ENCODE peak calls at places on chromosomes 6 and 20, in seven cellular contexts. L, E, G, D, H, P and A are unnamed samples.

GRCh38 chr20:20498081-20498861 is 130.4 kb downstream of the INSM1 start:
- DNase-seq in H (no peak), D (peak), P (no peak), E (no peak), L (no peak), G (peak), A (no peak)

GRCh38 chr6:1825926-1826325 is 216.2 kb downstream of the FOXC1 start:
- DNase-seq in H (no peak), D (no peak), G (no peak), L (no peak), P (no peak), E (no peak), A (no peak)

GRCh38 chr6:4636881-4637224 is 139.4 kb upstream of the CDYL start:
- DNase-seq in P (no peak), G (no peak), L (no peak), D (no peak), E (no peak), H (no peak), A (no peak)

GRCh38 chr6:168404560-168404959 is 36.4 kb upstream of the SMOC2 start:
- DNase-seq in G (no peak), D (no peak), L (no peak), H (no peak), E (no peak), P (no peak), A (no peak)

GRCh38 chr6:15551798-15552197 is 111.0 kb downstream of the DTNBP1 start:
- DNase-seq in E (no peak), H (no peak), G (peak), P (no peak), L (peak), D (no peak), A (no peak)

GRCh38 chr20:57433658-57434389 is 42.6 kb downstream of the RBM38 start:
- DNase-seq in D (no peak), G (no peak), P (no peak), H (no peak), E (no peak), L (no peak), A (no peak)

GRCh38 chr6:135789375-135789774 is 62.1 kb upstream of the PDE7B start:
- DNase-seq in H (no peak), D (no peak), G (no peak), P (no peak), E (no peak), L (no peak), A (no peak)

GRCh38 chr6:55433446-55434130 is 106.3 kb downstream of the GFRAL start:
- DNase-seq in G (no peak), P (no peak), D (peak), H (no peak), L (no peak), E (no peak), A (peak)

GRCh38 chr6:158481612-158482473 is 78.0 kb upstream of the TMEM181 start:
- DNase-seq in P (no peak), H (no peak), G (peak), E (peak), L (peak), D (peak), A (no peak)

GRCh38 chr6:124741341-124741740 is 220.9 kb upstream of the RNF217 start:
- DNase-seq in H (no peak), L (no peak), E (no peak), D (no peak), P (no peak), G (no peak), A (no peak)

GRCh38 chr20:24943196-24943595 is 5.9 kb upstream of the CST7 start:
- DNase-seq in D (no peak), P (no peak), L (no peak), H (no peak), E (no peak), G (no peak), A (no peak)

GRCh38 chr6:13810688-13811446 is 3.5 kb downstream of the MCUR1 start:
- DNase-seq in E (peak), H (no peak), L (no peak), G (no peak), P (no peak), D (no peak), A (peak)

GRCh38 chr6:45721665-45722064 is 294.0 kb downstream of the CLIC5 start:
- DNase-seq in E (no peak), G (no peak), L (no peak), P (no peak), H (no peak), D (no peak), A (no peak)

GRCh38 chr6:73085362-73085975 is 139.8 kb downstream of the KHDC1L start:
- DNase-seq in G (peak), L (peak), D (no peak), P (no peak), E (no peak), H (no peak), A (no peak)

GRCh38 chr6:169921853-169922779 is 170.7 kb downstream of the ERMARD start:
- DNase-seq in G (no peak), P (no peak), D (no peak), E (peak), L (no peak), H (no peak), A (no peak)

GRCh38 chr20:3307078-3307477 is 68.1 kb upstream of the SLC4A11 start:
- DNase-seq in H (peak), G (no peak), L (no peak), D (no peak), P (no peak), E (no peak), A (no peak)

GRCh38 chr6:119348308-119349040 is 1.1 kb downstream of the MAN1A1 start:
- DNase-seq in E (peak), L (peak), D (no peak), P (peak), H (peak), G (no peak), A (no peak)

GRCh38 chr20:24683676-24684075 is 214.2 kb downstream of the SYNDIG1 start:
- DNase-seq in P (no peak), H (peak), L (no peak), G (no peak), E (no peak), D (no peak), A (no peak)

GRCh38 chr6:2021713-2022125 is 223.7 kb downstream of the GMDS start:
- DNase-seq in L (no peak), P (peak), E (peak), G (peak), H (peak), D (peak), A (peak)

GRCh38 chr6:79277109-79277508 is 42.6 kb upstream of the HMGN3 start:
- DNase-seq in L (no peak), E (peak), H (no peak), G (no peak), P (no peak), D (peak), A (no peak)

GRCh38 chr20:50958733-50959542 is at the start of gene MOCS3:
- DNase-seq in D (peak), G (peak), L (peak), P (peak), E (peak), H (peak), A (peak)

GRCh38 chr6:126905917-126906316 is 212.6 kb upstream of the RSPO3 start:
- DNase-seq in G (no peak), E (no peak), H (no peak), D (no peak), L (no peak), P (no peak), A (no peak)

GRCh38 chr6:144351741-144352140 is 66.6 kb downstream of the UTRN start:
- DNase-seq in L (no peak), E (no peak), G (no peak), D (no peak), H (no peak), P (no peak), A (no peak)

GRCh38 chr6:93624408-93624807 is 205.0 kb upstream of the EPHA7 start:
- DNase-seq in E (no peak), H (no peak), L (no peak), G (no peak), D (no peak), P (no peak), A (no peak)

GRCh38 chr6:21593412-21593926 is at the start of gene SOX4:
- DNase-seq in P (peak), E (peak), G (peak), L (peak), D (peak), H (peak), A (peak)

GRCh38 chr6:142846883-142847287 is 98.1 kb downstream of the HIVEP2 start:
- DNase-seq in P (no peak), G (peak), E (peak), L (peak), D (peak), H (peak), A (peak)

GRCh38 chr6:17562636-17563035 is 37.5 kb upstream of the FAM8A1 start:
- DNase-seq in D (no peak), L (no peak), H (no peak), P (no peak), G (no peak), E (no peak), A (no peak)

GRCh38 chr6:157983439-157984119 is 1.9 kb downstream of the SYNJ2 start:
- DNase-seq in E (no peak), P (no peak), D (peak), G (no peak), L (no peak), H (peak), A (no peak)

GRCh38 chr6:71228461-71229041 is 60.1 kb upstream of the OGFRL1 start:
- DNase-seq in D (no peak), G (no peak), P (no peak), H (no peak), L (no peak), E (no peak), A (no peak)

GRCh38 chr6:33746036-33746600 is 587 bp downstream of the IP6K3 start:
- DNase-seq in L (no peak), G (no peak), P (no peak), H (peak), E (peak), D (peak), A (no peak)

GRCh38 chr20:59074456-59074855 is 31.9 kb upstream of the PRELID3B start:
- DNase-seq in H (no peak), P (no peak), D (peak), G (no peak), L (peak), E (no peak), A (no peak)

GRCh38 chr6:7108964-7109836 is 1.4 kb downstream of the RREB1 start:
- DNase-seq in L (peak), G (peak), E (peak), H (peak), P (peak), D (peak), A (no peak)

GRCh38 chr20:2387180-2387577 is 6.5 kb downstream of the TGM6 start:
- DNase-seq in H (no peak), E (no peak), L (peak), G (no peak), P (peak), D (peak), A (no peak)

GRCh38 chr6:142223938-142224337 is 76.9 kb downstream of the VTA1 start:
- DNase-seq in H (no peak), E (no peak), L (no peak), P (no peak), D (no peak), G (no peak), A (no peak)

GRCh38 chr6:34990971-34991560 is 102.0 kb downstream of the ANKS1A start:
- DNase-seq in P (no peak), D (peak), E (peak), G (no peak), H (no peak), L (no peak), A (no peak)

GRCh38 chr20:20501128-20501527 is 133.2 kb downstream of the INSM1 start:
- DNase-seq in H (no peak), P (no peak), E (no peak), D (no peak), G (no peak), L (no peak), A (no peak)

GRCh38 chr6:1244941-1245340 is 67.0 kb upstream of the FOXQ1 start:
- DNase-seq in H (no peak), L (no peak), D (no peak), P (no peak), G (no peak), E (no peak), A (no peak)

GRCh38 chr6:99183066-99183465 is 166.4 kb downstream of the FAXC start:
- DNase-seq in H (no peak), G (no peak), D (no peak), P (no peak), E (no peak), L (no peak), A (no peak)

GRCh38 chr6:20801595-20801994 is 267.3 kb downstream of the CDKAL1 start:
- DNase-seq in H (no peak), D (no peak), G (no peak), E (no peak), P (no peak), L (no peak), A (no peak)

DNA sequence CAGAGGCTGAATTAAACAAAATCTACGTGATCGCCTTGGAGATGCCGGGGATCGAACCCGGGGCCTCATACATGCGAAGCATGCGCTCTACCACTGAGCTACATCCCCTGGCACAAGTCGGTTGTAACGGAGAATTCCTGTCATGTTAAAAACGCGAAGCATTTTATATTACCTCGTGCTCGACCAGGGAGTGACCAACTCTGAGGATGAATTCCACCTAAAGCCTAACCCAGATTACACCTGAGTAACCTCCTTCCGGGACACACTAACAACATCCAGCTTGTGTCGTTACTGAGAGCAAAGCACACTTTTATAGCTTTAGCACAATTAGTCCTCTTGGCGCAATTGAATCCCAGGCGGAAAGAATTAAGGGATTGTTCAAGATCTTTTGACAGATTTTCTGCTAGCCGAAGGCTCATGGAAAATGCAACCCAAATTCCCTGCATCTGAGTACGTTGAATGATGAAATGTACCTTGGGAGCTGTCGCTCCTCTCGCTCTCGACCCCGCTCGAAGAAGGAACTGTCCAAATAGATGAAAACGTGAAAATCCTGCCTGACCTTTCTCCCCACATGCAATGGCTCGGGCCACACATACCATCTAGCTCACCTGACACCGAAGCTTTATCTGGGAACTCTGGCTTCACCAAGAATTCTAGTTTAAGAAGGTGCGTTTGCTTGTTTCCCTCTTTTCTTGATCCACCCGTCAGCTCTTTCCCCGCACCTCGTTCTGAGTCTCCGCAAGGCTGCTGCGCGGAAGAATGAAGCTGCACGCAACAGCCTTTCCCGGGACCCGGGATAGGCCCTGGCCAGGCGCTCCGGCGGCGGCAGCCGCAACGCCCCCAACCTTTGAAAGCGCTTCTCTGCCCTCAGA is 148.4 kb downstream of the GPX5 start:
- DNase-seq in H (no peak), L (peak), G (peak), D (peak), P (peak), E (peak), A (peak)
- H3K4me3 ChIP-seq in H (no peak), L (peak), G (peak), D (peak), P (peak), E (peak), A (peak)

GRCh38 chr20:39676857-39677351 is 714.8 kb downstream of the DHX35 start:
- DNase-seq in E (no peak), P (peak), D (no peak), H (no peak), G (no peak), L (peak), A (no peak)
- TF ChIP-seq CTCF in E (peak), P (peak), D (no peak), H (no peak), G (no peak), L (peak), A (peak)

DNA sequence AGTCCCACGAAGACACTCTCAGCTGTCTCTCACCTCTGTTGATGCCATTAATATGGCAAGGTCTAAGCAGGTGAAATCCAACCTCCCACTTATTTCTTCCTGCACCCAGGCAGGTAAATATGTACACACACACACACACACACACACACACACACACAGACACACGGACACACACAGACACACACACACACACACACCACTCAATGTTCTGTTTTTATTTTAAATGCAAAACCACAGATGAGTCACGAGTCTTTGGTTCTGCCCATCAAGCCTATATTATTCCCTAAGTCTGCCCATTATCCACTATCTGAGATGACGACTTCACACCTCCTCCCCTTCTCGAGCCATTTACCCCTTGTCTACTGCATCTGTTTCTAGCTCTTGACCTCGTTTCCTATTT is 344.7 kb downstream of the CDH26 start:
- DNase-seq in G (no peak), D (no peak), H (no peak), L (no peak), E (no peak), P (no peak), A (no peak)
- H3K4me3 ChIP-seq in G (no peak), D (no peak), H (no peak), L (no peak), E (no peak), P (no peak), A (no peak)

DNA sequence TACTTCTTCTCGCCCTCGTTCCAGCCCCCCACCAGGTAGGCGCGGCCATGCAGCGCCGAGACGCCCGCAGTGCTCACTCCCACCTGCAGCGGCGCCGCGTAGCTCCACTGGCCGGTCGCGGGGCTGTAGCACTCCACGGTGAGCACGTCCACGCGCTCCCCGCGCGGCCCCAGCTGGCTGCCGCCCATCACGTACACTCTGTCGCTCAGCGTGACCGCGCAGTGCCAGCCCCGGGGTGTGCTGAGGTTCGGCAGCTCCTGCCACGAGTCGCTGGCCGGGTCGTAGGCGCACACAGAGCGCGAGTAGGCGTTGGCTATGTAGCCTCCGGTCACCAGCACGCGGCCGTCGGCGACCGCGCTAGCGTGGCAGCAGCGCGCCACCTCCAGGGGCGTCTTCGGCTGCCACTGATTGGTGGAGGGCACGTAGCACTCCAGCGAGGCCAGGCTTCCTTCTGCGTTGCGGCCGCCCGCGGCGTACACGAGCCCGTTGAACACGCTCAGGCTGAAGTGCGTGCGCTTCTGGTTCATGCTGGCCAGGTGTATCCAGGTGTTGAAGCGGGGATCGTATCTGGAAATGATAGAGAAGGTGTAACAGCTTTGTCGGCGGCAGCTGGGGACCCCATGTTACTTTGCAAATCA is 13.7 kb downstream of the KLHL31 start:
- DNase-seq in G (no peak), P (peak), E (peak), H (peak), L (peak), D (peak), A (no peak)
- TF ChIP-seq CTCF in G (peak), P (peak), E (no peak), H (peak), L (peak), D (peak), A (peak)

GRCh38 chr6:111590209-111590955 is 15.3 kb downstream of the TRAF3IP2 start:
- DNase-seq in L (no peak), E (no peak), G (no peak), D (peak), P (no peak), H (no peak), A (no peak)

GRCh38 chr6:111593516-111593824 is 12.2 kb downstream of the TRAF3IP2 start:
- DNase-seq in G (no peak), L (no peak), E (no peak), P (no peak), D (no peak), H (no peak), A (no peak)

GRCh38 chr6:111592726-111593515 is 12.8 kb downstream of the TRAF3IP2 start:
- DNase-seq in D (no peak), L (no peak), E (no peak), H (no peak), P (no peak), G (no peak), A (no peak)

GRCh38 chr6:111591370-111591900 is 14.2 kb downstream of the TRAF3IP2 start:
- DNase-seq in H (peak), E (peak), G (peak), D (peak), P (peak), L (no peak), A (peak)

DNA sequence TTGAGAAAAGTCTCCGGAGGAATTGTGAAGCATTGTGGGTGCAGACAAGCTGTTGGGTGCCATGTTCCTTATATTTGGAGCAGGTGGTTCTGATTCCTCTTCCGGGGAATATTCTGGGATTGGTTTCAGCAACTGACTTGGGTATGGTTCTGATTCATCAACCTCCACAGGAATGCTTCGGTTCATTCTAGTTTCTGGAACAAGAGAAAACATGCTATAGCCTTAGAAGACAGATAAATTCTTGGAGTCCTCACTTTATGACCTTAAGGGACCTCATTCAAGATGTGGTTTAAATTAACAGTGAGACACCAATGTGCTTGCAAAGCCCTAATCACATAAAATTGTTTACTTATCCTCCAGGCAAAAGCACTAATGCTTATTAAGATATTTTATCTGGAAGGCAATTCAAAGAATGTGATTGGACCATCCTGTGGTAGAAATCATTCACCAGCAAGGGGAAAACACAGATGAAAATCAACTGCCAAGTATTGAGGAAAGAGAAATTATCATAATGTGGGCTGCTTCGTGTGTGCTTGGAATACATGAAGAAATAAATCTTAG is 13.7 kb downstream of the TRAF3IP2 start:
- DNase-seq in E (no peak), G (no peak), D (no peak), H (no peak), P (no peak), L (no peak), A (no peak)
- H3K4me3 ChIP-seq in E (peak), G (no peak), D (no peak), H (no peak), P (no peak), L (no peak), A (peak)